ENCODE peak calls at places on chromosome 22, in nine cellular contexts. One of them, this sample, is unnamed.

GRCh38 chr22:48517039-48518030 is 1310.3 kb downstream of the BRD1 start:
- DNase-seq in esophagus squamous epithelium: no peak
- DNase-seq in A549: peak
- DNase-seq in NB4: no peak
- DNase-seq in IMR-90: no peak
- DNase-seq in tibial nerve: peak
- DNase-seq in adrenal gland: no peak
- DNase-seq in spleen: no peak
- DNase-seq in breast epithelium: peak
- DNase-seq in this sample: no peak

GRCh38 chr22:49852898-49853894 is at the start of gene ZBED4:
- DNase-seq in esophagus squamous epithelium: peak
- DNase-seq in A549: peak
- DNase-seq in NB4: peak
- DNase-seq in IMR-90: peak
- DNase-seq in tibial nerve: peak
- DNase-seq in adrenal gland: peak
- DNase-seq in spleen: peak
- DNase-seq in breast epithelium: peak
- DNase-seq in this sample: peak

GRCh38 chr22:44381761-44382454 is 69.2 kb upstream of the SHISAL1 start:
- DNase-seq in esophagus squamous epithelium: no peak
- DNase-seq in A549: no peak
- DNase-seq in NB4: no peak
- DNase-seq in IMR-90: no peak
- DNase-seq in tibial nerve: no peak
- DNase-seq in adrenal gland: no peak
- DNase-seq in spleen: peak
- DNase-seq in breast epithelium: no peak
- DNase-seq in this sample: no peak

GRCh38 chr22:25120761-25121212 is 78.9 kb upstream of the CRYBB3 start:
- DNase-seq in esophagus squamous epithelium: no peak
- DNase-seq in A549: peak
- DNase-seq in NB4: no peak
- DNase-seq in IMR-90: no peak
- DNase-seq in tibial nerve: no peak
- DNase-seq in adrenal gland: peak
- DNase-seq in spleen: no peak
- DNase-seq in breast epithelium: peak
- DNase-seq in this sample: peak

GRCh38 chr22:47835726-47836125 is 1073.3 kb downstream of the TBC1D22A start:
- DNase-seq in esophagus squamous epithelium: no peak
- DNase-seq in A549: peak
- DNase-seq in NB4: no peak
- DNase-seq in IMR-90: peak
- DNase-seq in tibial nerve: no peak
- DNase-seq in adrenal gland: no peak
- DNase-seq in spleen: no peak
- DNase-seq in breast epithelium: no peak
- DNase-seq in this sample: no peak

GRCh38 chr22:24681236-24681635 is 78.2 kb downstream of the GGT1 start:
- DNase-seq in esophagus squamous epithelium: no peak
- DNase-seq in A549: no peak
- DNase-seq in NB4: no peak
- DNase-seq in IMR-90: peak
- DNase-seq in tibial nerve: no peak
- DNase-seq in adrenal gland: no peak
- DNase-seq in spleen: no peak
- DNase-seq in breast epithelium: no peak
- DNase-seq in this sample: no peak

GRCh38 chr22:44870021-44870420 is 117.6 kb downstream of the ARHGAP8 start:
- DNase-seq in esophagus squamous epithelium: no peak
- DNase-seq in A549: peak
- DNase-seq in NB4: peak
- DNase-seq in IMR-90: peak
- DNase-seq in tibial nerve: no peak
- DNase-seq in adrenal gland: no peak
- DNase-seq in spleen: no peak
- DNase-seq in breast epithelium: no peak
- DNase-seq in this sample: no peak

GRCh38 chr22:31329029-31329428 is 17.1 kb downstream of the PATZ1 start:
- DNase-seq in esophagus squamous epithelium: no peak
- DNase-seq in A549: no peak
- DNase-seq in NB4: no peak
- DNase-seq in IMR-90: peak
- DNase-seq in tibial nerve: no peak
- DNase-seq in adrenal gland: no peak
- DNase-seq in spleen: peak
- DNase-seq in breast epithelium: peak
- DNase-seq in this sample: no peak

GRCh38 chr22:24176630-24177029 is 4.7 kb upstream of the SUSD2 start:
- DNase-seq in esophagus squamous epithelium: no peak
- DNase-seq in A549: no peak
- DNase-seq in NB4: no peak
- DNase-seq in IMR-90: no peak
- DNase-seq in tibial nerve: no peak
- DNase-seq in adrenal gland: no peak
- DNase-seq in spleen: no peak
- DNase-seq in breast epithelium: no peak
- DNase-seq in this sample: no peak

GRCh38 chr22:40203568-40203967 is 25.8 kb downstream of the TNRC6B start:
- DNase-seq in esophagus squamous epithelium: no peak
- DNase-seq in A549: no peak
- DNase-seq in NB4: no peak
- DNase-seq in IMR-90: peak
- DNase-seq in tibial nerve: no peak
- DNase-seq in adrenal gland: no peak
- DNase-seq in spleen: no peak
- DNase-seq in breast epithelium: no peak
- DNase-seq in this sample: no peak

GRCh38 chr22:21752276-21752675 is 16.7 kb upstream of the YPEL1 start:
- DNase-seq in esophagus squamous epithelium: no peak
- DNase-seq in A549: no peak
- DNase-seq in NB4: no peak
- DNase-seq in IMR-90: no peak
- DNase-seq in tibial nerve: no peak
- DNase-seq in adrenal gland: no peak
- DNase-seq in spleen: no peak
- DNase-seq in breast epithelium: no peak
- DNase-seq in this sample: no peak

GRCh38 chr22:24582111-24582814 is 10.6 kb downstream of the LRRC75B start:
- DNase-seq in esophagus squamous epithelium: no peak
- DNase-seq in A549: no peak
- DNase-seq in NB4: no peak
- DNase-seq in IMR-90: no peak
- DNase-seq in tibial nerve: no peak
- DNase-seq in adrenal gland: no peak
- DNase-seq in spleen: peak
- DNase-seq in breast epithelium: no peak
- DNase-seq in this sample: peak

GRCh38 chr22:44254811-44255210 is 57.9 kb downstream of the SHISAL1 start:
- DNase-seq in esophagus squamous epithelium: no peak
- DNase-seq in A549: no peak
- DNase-seq in NB4: no peak
- DNase-seq in IMR-90: no peak
- DNase-seq in tibial nerve: no peak
- DNase-seq in adrenal gland: no peak
- DNase-seq in spleen: no peak
- DNase-seq in breast epithelium: no peak
- DNase-seq in this sample: peak

GRCh38 chr22:21873619-21874018 is 6.2 kb upstream of the MAPK1 start:
- DNase-seq in esophagus squamous epithelium: no peak
- DNase-seq in A549: no peak
- DNase-seq in NB4: no peak
- DNase-seq in IMR-90: no peak
- DNase-seq in tibial nerve: no peak
- DNase-seq in adrenal gland: no peak
- DNase-seq in spleen: no peak
- DNase-seq in breast epithelium: no peak
- DNase-seq in this sample: no peak

GRCh38 chr22:50531546-50532352 is 1.9 kb upstream of the TYMP start:
- DNase-seq in esophagus squamous epithelium: no peak
- DNase-seq in A549: peak
- DNase-seq in NB4: peak
- DNase-seq in IMR-90: peak
- DNase-seq in tibial nerve: peak
- DNase-seq in adrenal gland: peak
- DNase-seq in spleen: peak
- DNase-seq in breast epithelium: peak
- DNase-seq in this sample: peak

GRCh38 chr22:19896665-19897355 is 42.1 kb upstream of the GNB1L start:
- DNase-seq in esophagus squamous epithelium: no peak
- DNase-seq in A549: no peak
- DNase-seq in NB4: no peak
- DNase-seq in IMR-90: no peak
- DNase-seq in tibial nerve: no peak
- DNase-seq in adrenal gland: no peak
- DNase-seq in spleen: peak
- DNase-seq in breast epithelium: no peak
- DNase-seq in this sample: no peak

GRCh38 chr22:24225951-24226350 is 18.9 kb downstream of the GGT5 start:
- DNase-seq in esophagus squamous epithelium: no peak
- DNase-seq in A549: no peak
- DNase-seq in NB4: no peak
- DNase-seq in IMR-90: no peak
- DNase-seq in tibial nerve: no peak
- DNase-seq in adrenal gland: no peak
- DNase-seq in spleen: no peak
- DNase-seq in breast epithelium: no peak
- DNase-seq in this sample: no peak

GRCh38 chr22:27933186-27933983 is 14.3 kb upstream of the PITPNB start:
- DNase-seq in esophagus squamous epithelium: no peak
- DNase-seq in A549: no peak
- DNase-seq in NB4: no peak
- DNase-seq in IMR-90: no peak
- DNase-seq in tibial nerve: no peak
- DNase-seq in adrenal gland: no peak
- DNase-seq in spleen: no peak
- DNase-seq in breast epithelium: no peak
- DNase-seq in this sample: no peak
- TF ChIP-seq POLR2A in esophagus squamous epithelium: no peak
- TF ChIP-seq POLR2A in A549: no peak
- TF ChIP-seq POLR2A in NB4: no peak
- TF ChIP-seq POLR2A in IMR-90: no peak
- TF ChIP-seq POLR2A in tibial nerve: no peak
- TF ChIP-seq POLR2A in adrenal gland: no peak
- TF ChIP-seq POLR2A in spleen: no peak
- TF ChIP-seq POLR2A in breast epithelium: no peak
- TF ChIP-seq POLR2A in this sample: no peak

GRCh38 chr22:46054091-46054877 is 77.3 kb upstream of the WNT7B start:
- DNase-seq in esophagus squamous epithelium: no peak
- DNase-seq in A549: no peak
- DNase-seq in NB4: no peak
- DNase-seq in IMR-90: peak
- DNase-seq in tibial nerve: peak
- DNase-seq in adrenal gland: peak
- DNase-seq in spleen: peak
- DNase-seq in breast epithelium: peak
- DNase-seq in this sample: peak
- TF ChIP-seq POLR2A in esophagus squamous epithelium: peak
- TF ChIP-seq POLR2A in A549: no peak
- TF ChIP-seq POLR2A in NB4: no peak
- TF ChIP-seq POLR2A in IMR-90: no peak
- TF ChIP-seq POLR2A in tibial nerve: peak
- TF ChIP-seq POLR2A in adrenal gland: peak
- TF ChIP-seq POLR2A in spleen: no peak
- TF ChIP-seq POLR2A in breast epithelium: no peak
- TF ChIP-seq POLR2A in this sample: no peak

GRCh38 chr22:37697540-37697835 is 640 bp downstream of the TRIOBP start:
- DNase-seq in esophagus squamous epithelium: no peak
- DNase-seq in A549: no peak
- DNase-seq in NB4: no peak
- DNase-seq in IMR-90: no peak
- DNase-seq in tibial nerve: no peak
- DNase-seq in adrenal gland: no peak
- DNase-seq in spleen: no peak
- DNase-seq in breast epithelium: no peak
- DNase-seq in this sample: no peak

GRCh38 chr22:37696657-37697539 is at the start of gene TRIOBP:
- DNase-seq in esophagus squamous epithelium: peak
- DNase-seq in A549: peak
- DNase-seq in NB4: peak
- DNase-seq in IMR-90: peak
- DNase-seq in tibial nerve: peak
- DNase-seq in adrenal gland: peak
- DNase-seq in spleen: peak
- DNase-seq in breast epithelium: peak
- DNase-seq in this sample: peak

GRCh38 chr22:37690407-37690806 is 4.3 kb downstream of the NOL12 start:
- DNase-seq in esophagus squamous epithelium: no peak
- DNase-seq in A549: no peak
- DNase-seq in NB4: no peak
- DNase-seq in IMR-90: no peak
- DNase-seq in tibial nerve: no peak
- DNase-seq in adrenal gland: no peak
- DNase-seq in spleen: no peak
- DNase-seq in breast epithelium: no peak
- DNase-seq in this sample: no peak

GRCh38 chr22:37690901-37691504 is 4.9 kb downstream of the NOL12 start:
- DNase-seq in esophagus squamous epithelium: no peak
- DNase-seq in A549: no peak
- DNase-seq in NB4: no peak
- DNase-seq in IMR-90: no peak
- DNase-seq in tibial nerve: no peak
- DNase-seq in adrenal gland: peak
- DNase-seq in spleen: no peak
- DNase-seq in breast epithelium: peak
- DNase-seq in this sample: no peak

GRCh38 chr22:37692627-37693285 is 4.1 kb upstream of the TRIOBP start:
- DNase-seq in esophagus squamous epithelium: no peak
- DNase-seq in A549: no peak
- DNase-seq in NB4: no peak
- DNase-seq in IMR-90: no peak
- DNase-seq in tibial nerve: no peak
- DNase-seq in adrenal gland: no peak
- DNase-seq in spleen: no peak
- DNase-seq in breast epithelium: no peak
- DNase-seq in this sample: no peak
- TF ChIP-seq POLR2A in esophagus squamous epithelium: no peak
- TF ChIP-seq POLR2A in A549: no peak
- TF ChIP-seq POLR2A in NB4: no peak
- TF ChIP-seq POLR2A in IMR-90: no peak
- TF ChIP-seq POLR2A in tibial nerve: no peak
- TF ChIP-seq POLR2A in adrenal gland: no peak
- TF ChIP-seq POLR2A in spleen: no peak
- TF ChIP-seq POLR2A in breast epithelium: no peak
- TF ChIP-seq POLR2A in this sample: no peak

DNA sequence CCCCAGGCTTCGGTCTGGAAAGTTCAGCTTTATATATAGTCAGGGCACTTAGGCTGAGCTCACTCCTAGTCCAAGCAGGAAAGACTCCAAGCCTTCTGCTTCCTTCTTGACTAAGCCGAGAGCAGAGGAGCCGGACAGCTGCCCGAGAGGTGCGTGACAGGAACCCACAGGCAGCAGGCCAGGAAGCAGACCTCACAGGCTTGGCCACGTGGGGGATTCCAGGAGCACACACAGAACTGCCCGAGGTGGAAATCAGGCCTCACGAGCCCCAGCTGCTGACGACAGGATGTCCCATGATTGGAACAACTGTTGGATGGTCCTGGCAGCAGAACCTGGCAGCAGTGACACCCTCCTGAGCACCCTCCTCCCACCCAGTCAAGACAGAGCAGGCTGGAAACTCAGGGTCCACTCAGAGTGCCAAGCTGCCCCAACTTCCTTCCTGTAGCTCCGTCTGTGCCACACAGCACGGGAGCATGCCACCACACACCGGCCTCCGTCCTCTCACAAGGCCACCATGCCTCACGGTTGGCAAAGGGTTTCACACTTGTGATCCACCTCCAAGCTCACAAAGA is 5.4 kb downstream of the PLA2G6 start:
- DNase-seq in esophagus squamous epithelium: peak
- DNase-seq in A549: no peak
- DNase-seq in NB4: no peak
- DNase-seq in IMR-90: peak
- DNase-seq in tibial nerve: peak
- DNase-seq in adrenal gland: peak
- DNase-seq in spleen: peak
- DNase-seq in breast epithelium: peak
- DNase-seq in this sample: peak
- TF ChIP-seq POLR2A in esophagus squamous epithelium: no peak
- TF ChIP-seq POLR2A in A549: no peak
- TF ChIP-seq POLR2A in NB4: no peak
- TF ChIP-seq POLR2A in IMR-90: no peak
- TF ChIP-seq POLR2A in tibial nerve: no peak
- TF ChIP-seq POLR2A in adrenal gland: no peak
- TF ChIP-seq POLR2A in spleen: no peak
- TF ChIP-seq POLR2A in breast epithelium: no peak
- TF ChIP-seq POLR2A in this sample: no peak